ENCODE peak calls at places on chromosome 10, in six cellular contexts. H is spleen, K is dorsolateral prefrontal cortex, W is lower lobe of right lung, I is IMR-90, L is thoracic aorta. P is an unnamed sample.

GRCh38 chr10:103917326-103918052 is 495 bp downstream of the STN1 start:
- DNase-seq in H (no peak), K (peak), W (peak), I (peak), L (no peak), P (peak)

GRCh38 chr10:60099998-60100747 is 193.8 kb upstream of the CCDC6 start:
- DNase-seq in H (no peak), K (no peak), W (no peak), I (peak), L (no peak), P (peak)

GRCh38 chr10:63157845-63158624 is 24.9 kb downstream of the NRBF2 start:
- DNase-seq in H (no peak), K (no peak), W (no peak), I (peak), L (no peak), P (peak)

GRCh38 chr10:71123023-71123422 is 89.3 kb upstream of the UNC5B start:
- DNase-seq in H (no peak), K (no peak), W (no peak), I (no peak), L (no peak), P (no peak)

GRCh38 chr10:63825111-63825510 is 303.9 kb downstream of the REEP3 start:
- DNase-seq in H (no peak), K (no peak), W (no peak), I (no peak), L (no peak), P (no peak)

GRCh38 chr10:31646519-31646918 is 282.1 kb downstream of the ARHGAP12 start:
- DNase-seq in H (no peak), K (no peak), W (no peak), I (no peak), L (no peak), P (no peak)

GRCh38 chr10:71242621-71243009 is 30.2 kb downstream of the UNC5B start:
- DNase-seq in H (no peak), K (no peak), W (no peak), I (no peak), L (no peak), P (no peak)

GRCh38 chr10:97529685-97530465 is 31.2 kb downstream of the UBTD1 start:
- DNase-seq in H (no peak), K (no peak), W (no peak), I (no peak), L (no peak), P (no peak)

GRCh38 chr10:70761031-70761601 is 24.1 kb downstream of the TBATA start:
- DNase-seq in H (peak), K (no peak), W (peak), I (no peak), L (no peak), P (no peak)

GRCh38 chr10:97333601-97334369 is 744 bp downstream of the FRAT2 start:
- DNase-seq in H (peak), K (no peak), W (peak), I (peak), L (no peak), P (peak)

GRCh38 chr10:88557246-88557645 is 25.9 kb downstream of the RNLS start:
- DNase-seq in H (no peak), K (no peak), W (no peak), I (peak), L (no peak), P (no peak)

GRCh38 chr10:24153016-24153415 is 55.9 kb upstream of the KIAA1217 start:
- DNase-seq in H (no peak), K (no peak), W (no peak), I (no peak), L (no peak), P (no peak)

GRCh38 chr10:34954142-34954541 is 136.0 kb downstream of the CUL2 start:
- DNase-seq in H (no peak), K (no peak), W (peak), I (no peak), L (no peak), P (no peak)

GRCh38 chr10:99894613-99895012 is 112.2 kb downstream of the ABCC2 start:
- DNase-seq in H (no peak), K (no peak), W (no peak), I (no peak), L (no peak), P (no peak)
- TF ChIP-seq CTCF in H (no peak), K (no peak), W (no peak), I (no peak), L (no peak), P (no peak)

DNA sequence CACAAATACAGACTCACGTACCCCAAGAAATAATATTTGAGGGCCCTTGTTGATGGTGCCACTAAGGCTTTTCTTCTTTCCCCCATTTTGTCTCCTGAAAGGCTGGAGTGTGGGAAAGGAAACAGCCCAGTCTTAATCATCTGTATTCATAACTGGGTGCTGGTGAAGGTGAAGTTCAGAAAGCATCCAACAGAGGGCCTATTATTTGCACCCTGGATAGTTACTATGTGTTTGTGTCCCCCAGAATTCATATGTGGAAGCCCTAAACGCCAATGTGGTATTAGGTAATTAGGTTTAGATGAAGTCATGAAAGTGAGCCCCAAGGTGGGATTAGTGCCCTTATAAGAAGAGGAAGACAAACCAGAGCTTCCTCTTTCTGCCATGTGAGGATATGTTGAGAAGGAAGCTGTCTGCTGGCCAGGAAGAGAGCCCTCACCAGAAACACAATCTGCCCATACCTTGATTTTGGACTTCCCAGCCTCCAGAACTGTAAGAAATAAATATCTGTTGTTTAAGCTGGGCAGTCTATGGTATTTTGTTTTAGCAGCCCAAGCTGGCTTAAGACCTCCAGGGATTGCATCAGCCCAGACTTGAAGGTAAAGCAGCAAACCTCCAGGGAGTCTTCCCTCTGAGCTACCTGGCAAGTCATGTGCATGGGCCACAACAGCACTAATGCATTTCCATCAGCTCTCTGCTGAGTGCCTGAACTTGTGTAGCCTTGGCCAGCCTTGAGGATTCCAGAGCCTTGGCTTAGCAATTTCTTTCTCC is 90.0 kb upstream of the ADRB1 start:
- DNase-seq in H (no peak), K (no peak), W (no peak), I (no peak), L (no peak), P (no peak)
- TF ChIP-seq CTCF in H (no peak), K (peak), W (no peak), I (no peak), L (no peak), P (no peak)

GRCh38 chr10:73887038-73888015 is 13.0 kb upstream of the CAMK2G start:
- DNase-seq in H (no peak), K (peak), W (peak), I (peak), L (peak), P (no peak)
- TF ChIP-seq CTCF in H (no peak), K (no peak), W (no peak), I (no peak), L (no peak), P (no peak)

GRCh38 chr10:5344746-5345145 is 20.0 kb upstream of the UCN3 start:
- DNase-seq in H (no peak), K (no peak), W (no peak), I (no peak), L (no peak), P (no peak)

GRCh38 chr10:5346881-5347280 is 17.9 kb upstream of the UCN3 start:
- DNase-seq in H (no peak), K (no peak), W (no peak), I (no peak), L (no peak), P (no peak)

GRCh38 chr10:5343979-5344378 is 20.8 kb upstream of the UCN3 start:
- DNase-seq in H (no peak), K (no peak), W (no peak), I (no peak), L (no peak), P (no peak)

GRCh38 chr10:5343092-5343491 is 21.7 kb upstream of the UCN3 start:
- DNase-seq in H (no peak), K (no peak), W (no peak), I (no peak), L (no peak), P (no peak)

GRCh38 chr10:5343561-5343960 is 21.2 kb upstream of the UCN3 start:
- DNase-seq in H (no peak), K (no peak), W (no peak), I (no peak), L (no peak), P (no peak)
- TF ChIP-seq CTCF in H (no peak), K (no peak), W (no peak), I (no peak), L (no peak), P (no peak)

DNA sequence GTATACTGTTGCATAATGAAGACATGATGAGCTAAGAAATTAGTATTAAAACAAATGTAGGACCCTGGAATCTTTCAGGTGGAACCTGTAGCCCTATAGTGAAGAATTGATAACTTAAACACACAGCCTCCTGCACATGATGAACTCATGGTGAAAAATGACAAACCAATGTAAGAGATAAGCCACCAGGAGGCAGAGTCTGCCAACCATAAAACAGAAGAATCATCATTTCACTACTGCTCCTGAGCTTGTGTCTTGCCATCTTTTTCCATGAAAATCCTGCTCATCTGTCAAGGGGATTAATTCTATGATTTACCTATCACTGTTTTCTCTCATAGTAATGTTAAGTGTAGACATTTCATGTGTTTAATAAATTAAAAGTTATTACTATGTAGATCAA is 363.9 kb downstream of the MALRD1 start:
- DNase-seq in H (no peak), K (peak), W (no peak), I (peak), L (no peak), P (peak)
- TF ChIP-seq CTCF in H (no peak), K (peak), W (peak), I (peak), L (peak), P (peak)

GRCh38 chr10:102233997-102234396 is 7.3 kb downstream of the PITX3 start:
- DNase-seq in H (no peak), K (no peak), W (no peak), I (no peak), L (no peak), P (no peak)

GRCh38 chr10:102231357-102232318 is 5.5 kb downstream of the ELOVL3 start:
- DNase-seq in H (peak), K (no peak), W (peak), I (no peak), L (no peak), P (peak)

GRCh38 chr10:102230264-102230860 is 4.3 kb downstream of the ELOVL3 start:
- DNase-seq in H (peak), K (no peak), W (peak), I (peak), L (no peak), P (peak)

GRCh38 chr10:102229810-102230263 is 3.7 kb downstream of the ELOVL3 start:
- DNase-seq in H (peak), K (peak), W (peak), I (peak), L (no peak), P (peak)

GRCh38 chr10:102230861-102231356 is 4.8 kb downstream of the ELOVL3 start:
- DNase-seq in H (peak), K (no peak), W (peak), I (no peak), L (no peak), P (peak)
- TF ChIP-seq CTCF in H (no peak), K (no peak), W (peak), I (peak), L (peak), P (no peak)

DNA sequence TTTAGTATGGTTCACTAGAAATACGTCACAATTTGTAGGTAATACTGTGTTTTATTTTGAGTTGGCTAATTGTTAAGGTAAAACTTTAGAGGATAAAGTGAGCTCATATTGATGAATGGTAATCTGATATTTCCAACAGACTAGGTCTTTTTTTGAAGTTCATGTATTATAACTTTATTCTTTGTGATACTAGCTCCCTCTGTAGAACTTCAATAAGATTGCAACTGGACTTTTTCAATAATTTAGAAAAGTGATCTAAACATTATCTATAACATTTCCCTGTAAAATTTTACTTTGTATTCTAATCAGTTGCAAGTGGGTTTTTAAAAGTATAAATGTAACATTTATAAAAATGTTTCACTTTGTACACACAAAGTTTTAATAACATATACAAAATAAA is 83.5 kb downstream of the ADK start:
- DNase-seq in H (no peak), K (no peak), W (no peak), I (peak), L (no peak), P (no peak)
- TF ChIP-seq CTCF in H (no peak), K (peak), W (peak), I (peak), L (peak), P (no peak)

GRCh38 chr10:37703833-37704382 is 153.5 kb downstream of the ZNF248 start:
- DNase-seq in H (peak), K (peak), W (no peak), I (no peak), L (no peak), P (no peak)

GRCh38 chr10:37710831-37711616 is 146.4 kb downstream of the ZNF248 start:
- DNase-seq in H (peak), K (no peak), W (no peak), I (no peak), L (no peak), P (no peak)

GRCh38 chr10:37704566-37704965 is 152.8 kb downstream of the ZNF248 start:
- DNase-seq in H (peak), K (peak), W (peak), I (no peak), L (no peak), P (no peak)

GRCh38 chr10:37711617-37712488 is 145.6 kb downstream of the ZNF248 start:
- DNase-seq in H (peak), K (no peak), W (no peak), I (no peak), L (no peak), P (no peak)

GRCh38 chr10:37707829-37708578 is 149.4 kb downstream of the ZNF248 start:
- DNase-seq in H (no peak), K (no peak), W (no peak), I (no peak), L (no peak), P (no peak)
- TF ChIP-seq CTCF in H (no peak), K (no peak), W (no peak), I (no peak), L (no peak), P (no peak)